ENCODE peak calls at places on chromosomes 12 and 14, in five cellular contexts. L is HepG2, Q is GM23338, C is Panc1, J is K562. A is an unnamed sample.

GRCh38 chr12:132600048-132601032 is 10.0 kb downstream of the LRCOL1 start:
- DNase-seq in Q (peak), L (peak), J (peak), C (no peak), A (peak)

GRCh38 chr14:94322648-94323570 is at the start of gene SERPINA6:
- DNase-seq in J (no peak), L (peak), Q (no peak), C (no peak), A (no peak)

GRCh38 chr12:69052613-69053408 is 119.8 kb upstream of the CPM start:
- DNase-seq in Q (peak), L (peak), C (no peak), J (no peak), A (no peak)

GRCh38 chr14:89428163-89428523 is 11.1 kb upstream of the FOXN3 start:
- DNase-seq in C (no peak), L (no peak), Q (no peak), J (no peak), A (no peak)

GRCh38 chr14:52961060-52961639 is 10.3 kb upstream of the FERMT2 start:
- DNase-seq in Q (peak), J (peak), L (peak), C (no peak), A (peak)

GRCh38 chr12:102376251-102376747 is 104.1 kb downstream of the IGF1 start:
- DNase-seq in Q (no peak), L (no peak), C (no peak), J (no peak), A (no peak)

GRCh38 chr12:108907861-108908302 is 28.0 kb downstream of the DAO start:
- DNase-seq in L (peak), C (no peak), J (no peak), Q (peak), A (no peak)

GRCh38 chr14:99284254-99285004 is 12.4 kb upstream of the BCL11B start:
- DNase-seq in J (no peak), C (no peak), L (no peak), Q (peak), A (no peak)

GRCh38 chr12:68746572-68747180 is 700 bp downstream of the SLC35E3 start:
- DNase-seq in C (peak), Q (peak), J (peak), L (peak), A (peak)

GRCh38 chr12:22687677-22688076 is 62.7 kb downstream of the ETNK1 start:
- DNase-seq in L (no peak), Q (no peak), C (no peak), J (no peak), A (no peak)

GRCh38 chr12:109064143-109064542 is 11.8 kb downstream of the USP30 start:
- DNase-seq in J (no peak), C (no peak), L (no peak), Q (no peak), A (no peak)

GRCh38 chr12:86838709-86839108 is 582.5 kb upstream of the MGAT4C start:
- DNase-seq in L (no peak), C (no peak), Q (peak), J (no peak), A (no peak)

GRCh38 chr12:129150721-129151120 is 297.4 kb downstream of the GLT1D1 start:
- DNase-seq in L (no peak), J (no peak), C (no peak), Q (no peak), A (no peak)

GRCh38 chr12:102565555-102565954 is 85.2 kb upstream of the IGF1 start:
- DNase-seq in J (no peak), L (no peak), C (no peak), Q (no peak), A (no peak)

GRCh38 chr12:39824505-39825198 is 205.0 kb upstream of the ABCD2 start:
- DNase-seq in Q (no peak), L (peak), C (no peak), J (no peak), A (no peak)

GRCh38 chr12:9796916-9797315 is 30.4 kb upstream of the KLRF1 start:
- DNase-seq in Q (no peak), L (no peak), C (no peak), J (no peak), A (no peak)

GRCh38 chr14:99255621-99256482 is 16.1 kb downstream of the BCL11B start:
- DNase-seq in L (no peak), Q (peak), J (no peak), C (no peak), A (no peak)

GRCh38 chr14:55938249-55938791 is 179.9 kb upstream of the PELI2 start:
- DNase-seq in J (no peak), L (no peak), Q (no peak), C (no peak), A (no peak)

GRCh38 chr14:68506645-68507405 is 286.0 kb downstream of the ZFP36L1 start:
- DNase-seq in Q (no peak), L (no peak), C (no peak), J (no peak), A (no peak)

GRCh38 chr12:124201248-124201647 is 93.6 kb upstream of the RFLNA start:
- DNase-seq in L (no peak), J (no peak), C (no peak), Q (no peak), A (no peak)

GRCh38 chr14:68047910-68048309 is 228.3 kb downstream of the RAD51B start:
- DNase-seq in C (no peak), Q (no peak), J (no peak), L (no peak), A (no peak)

GRCh38 chr12:19288603-19289244 is 150.6 kb upstream of the AEBP2 start:
- DNase-seq in J (peak), C (no peak), Q (peak), L (peak), A (no peak)

GRCh38 chr14:104891121-104891551 is 26.1 kb downstream of the CEP170B start:
- DNase-seq in Q (no peak), L (no peak), J (no peak), C (no peak), A (no peak)

GRCh38 chr12:63821781-63822251 is 22.7 kb upstream of the SRGAP1 start:
- DNase-seq in C (no peak), J (no peak), Q (peak), L (no peak), A (no peak)

GRCh38 chr12:75161495-75161894 is 48.1 kb downstream of the KCNC2 start:
- DNase-seq in L (no peak), C (no peak), Q (no peak), J (no peak), A (no peak)

GRCh38 chr12:61282790-61283575 is 977.2 kb upstream of the USP15 start:
- DNase-seq in J (no peak), L (no peak), C (no peak), Q (no peak), A (no peak)

GRCh38 chr12:57552692-57553321 is 3.0 kb downstream of the KIF5A start:
- DNase-seq in L (no peak), J (peak), Q (no peak), C (no peak), A (no peak)

GRCh38 chr12:107337354-107338095 is 244.2 kb upstream of the CRY1 start:
- DNase-seq in L (no peak), J (no peak), Q (no peak), C (no peak), A (no peak)

GRCh38 chr12:11653215-11653753 is 3.8 kb downstream of the ETV6 start:
- DNase-seq in J (no peak), Q (no peak), L (no peak), C (no peak), A (peak)

GRCh38 chr12:113912761-113913295 is 53.3 kb downstream of the RBM19 start:
- DNase-seq in L (peak), J (peak), Q (peak), C (peak), A (peak)

GRCh38 chr12:132669166-132669879 is 17.8 kb downstream of the POLE start:
- DNase-seq in L (no peak), Q (no peak), C (no peak), J (no peak), A (no peak)

GRCh38 chr12:1473418-1473817 is 121.0 kb downstream of the FBXL14 start:
- DNase-seq in J (no peak), Q (no peak), L (no peak), C (no peak), A (peak)

GRCh38 chr14:104187121-104187889 is 48.9 kb downstream of the KIF26A start:
- DNase-seq in C (no peak), Q (no peak), J (no peak), L (no peak), A (no peak)

GRCh38 chr12:101231626-101232025 is 21.6 kb upstream of the SLC5A8 start:
- DNase-seq in L (no peak), J (no peak), C (no peak), Q (no peak), A (no peak)

GRCh38 chr12:16187684-16188083 is 89.8 kb downstream of the SLC15A5 start:
- DNase-seq in Q (peak), C (no peak), L (no peak), J (no peak), A (no peak)

GRCh38 chr14:50308363-50308762 is 3.7 kb downstream of the L2HGDH start:
- DNase-seq in C (no peak), J (no peak), L (peak), Q (no peak), A (no peak)

GRCh38 chr12:76890407-76891143 is 11.8 kb upstream of the CSRP2 start:
- DNase-seq in L (no peak), J (no peak), C (no peak), Q (no peak), A (no peak)

GRCh38 chr12:41122894-41123293 is 65.2 kb upstream of the PDZRN4 start:
- DNase-seq in J (no peak), C (no peak), L (no peak), Q (no peak), A (no peak)
- TF ChIP-seq POLR2AphosphoS5 in J (no peak), C (no peak), L (no peak), Q (no peak), A (no peak)

GRCh38 chr14:24339284-24340151 is at the start of gene RIPK3:
- DNase-seq in J (no peak), L (no peak), Q (peak), C (no peak), A (peak)
- TF ChIP-seq REST in J (no peak), L (no peak), Q (no peak), C (no peak), A (no peak)

GRCh38 chr12:48813464-48814312 is 4.6 kb upstream of the CACNB3 start:
- DNase-seq in J (no peak), C (no peak), Q (peak), L (no peak), A (no peak)
- H3K27ac ChIP-seq in J (peak), C (peak), Q (no peak), L (no peak), A (peak)

GRCh38 chr14:92676448-92677086 is 71.9 kb downstream of the LGMN start:
- DNase-seq in C (no peak), J (no peak), Q (no peak), L (no peak), A (no peak)
- TF ChIP-seq POLR2AphosphoS5 in C (no peak), J (no peak), Q (no peak), L (no peak), A (no peak)

DNA sequence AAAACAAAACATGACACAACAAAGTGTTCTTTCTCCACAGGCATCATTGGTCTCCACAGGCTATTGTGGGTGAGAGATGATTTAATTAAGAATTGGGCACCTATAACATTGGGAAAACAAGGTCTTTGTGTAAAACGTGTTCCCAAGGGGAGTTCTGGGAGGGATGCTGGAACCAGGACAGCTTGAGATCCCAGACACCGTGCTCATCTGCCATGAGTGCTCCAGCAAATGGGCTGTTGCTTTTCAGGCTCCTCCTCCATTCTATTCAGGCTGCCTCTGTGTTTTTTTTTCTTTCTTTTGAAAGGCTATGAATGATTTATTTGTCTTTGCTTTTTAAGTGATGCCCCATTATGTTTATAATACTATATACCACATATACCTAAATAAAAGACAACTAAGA is 122.4 kb downstream of the DACT1 start:
- DNase-seq in L (no peak), C (no peak), J (no peak), Q (no peak), A (no peak)
- TF ChIP-seq REST in L (no peak), C (no peak), J (no peak), Q (no peak), A (no peak)

GRCh38 chr14:71555654-71556559 is 376.3 kb upstream of the RGS6 start:
- DNase-seq in L (peak), Q (no peak), C (no peak), J (no peak), A (peak)
- H3K27ac ChIP-seq in L (no peak), Q (no peak), C (no peak), J (peak), A (peak)

DNA sequence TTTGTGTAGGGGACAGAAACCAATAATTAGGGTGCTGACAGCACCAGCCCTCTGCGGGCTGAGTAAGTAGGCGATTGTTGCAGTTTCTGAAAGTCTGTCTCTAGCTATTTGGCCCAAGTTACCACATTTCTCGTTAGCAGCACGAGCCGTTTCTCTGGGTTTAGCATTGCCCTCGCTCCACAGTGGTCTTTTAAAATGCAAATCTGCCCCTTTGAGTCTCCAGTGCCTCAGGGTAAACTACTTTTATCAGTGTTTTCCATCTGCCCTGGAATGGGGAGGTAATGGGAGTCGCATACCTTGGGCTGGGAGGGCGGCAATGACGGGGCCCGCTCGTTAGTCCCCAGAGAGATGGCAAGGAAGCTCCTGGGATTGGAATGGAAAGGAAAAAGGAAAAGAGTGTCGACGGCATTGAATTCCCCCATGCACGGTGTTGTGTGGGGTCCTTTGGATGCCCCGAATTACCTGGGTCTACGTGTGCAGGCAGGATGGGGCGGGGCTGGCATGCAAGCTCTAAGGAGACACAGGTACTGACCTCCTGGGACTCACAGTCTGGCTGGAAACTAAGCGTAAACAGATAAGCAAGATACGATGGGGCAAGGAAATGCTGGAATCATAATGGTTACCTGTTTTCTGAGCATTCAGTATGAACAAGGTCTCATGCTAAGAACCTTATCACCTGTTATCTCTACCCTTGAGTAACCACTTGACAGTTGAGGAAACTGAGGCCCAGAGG is 131.8 kb upstream of the MAP1LC3B2 start:
- DNase-seq in C (no peak), L (no peak), Q (peak), J (no peak), A (no peak)
- TF ChIP-seq POLR2AphosphoS5 in C (peak), L (no peak), Q (peak), J (no peak), A (no peak)